ENCODE peak calls at places on chromosomes 3 and 15, in five cellular contexts. H, K, T, A and Q are unnamed samples.

GRCh38 chr15:31977812-31978662 is 52.3 kb upstream of the CHRNA7 start:
- DNase-seq in H (no peak), T (peak), K (no peak), A (peak), Q (no peak)

GRCh38 chr15:27495963-27496459 is 525.0 kb downstream of the GABRG3 start:
- DNase-seq in K (no peak), T (no peak), A (no peak), H (no peak), Q (no peak)

GRCh38 chr3:126024049-126024854 is 55.3 kb downstream of the ROPN1B start:
- DNase-seq in K (no peak), H (no peak), A (no peak), T (no peak), Q (no peak)

GRCh38 chr3:149489060-149489690 is 14.7 kb downstream of the TM4SF4 start:
- DNase-seq in K (no peak), H (no peak), A (no peak), T (no peak), Q (no peak)

GRCh38 chr3:196377321-196377720 is 39.1 kb upstream of the TM4SF19 start:
- DNase-seq in T (no peak), A (no peak), H (no peak), K (no peak), Q (no peak)

GRCh38 chr3:112308151-112308911 is 14.3 kb upstream of the SLC9C1 start:
- DNase-seq in A (peak), T (no peak), H (no peak), K (no peak), Q (no peak)

GRCh38 chr15:62880278-62880677 is 162.3 kb upstream of the TPM1 start:
- DNase-seq in T (no peak), A (peak), K (no peak), H (no peak), Q (no peak)

GRCh38 chr3:38343797-38344594 is 2.6 kb upstream of the XYLB start:
- DNase-seq in K (no peak), A (no peak), H (no peak), T (no peak), Q (no peak)

GRCh38 chr15:37682304-37682703 is 252.1 kb upstream of the TMCO5A start:
- DNase-seq in A (peak), K (no peak), T (peak), H (no peak), Q (no peak)

GRCh38 chr3:106349191-106349881 is 480.5 kb upstream of the CBLB start:
- DNase-seq in T (no peak), A (no peak), H (no peak), K (no peak), Q (no peak)

GRCh38 chr3:16177962-16178627 is 3.6 kb downstream of the GALNT15 start:
- DNase-seq in H (peak), K (peak), T (peak), A (peak), Q (peak)

GRCh38 chr3:195037017-195037373 is 234.0 kb downstream of the XXYLT1 start:
- DNase-seq in T (no peak), A (no peak), K (no peak), H (no peak), Q (no peak)

GRCh38 chr15:67899596-67900283 is 59.9 kb upstream of the RNU6-1 start:
- DNase-seq in A (no peak), T (no peak), K (no peak), H (no peak), Q (no peak)

GRCh38 chr3:109188726-109189125 is 52.2 kb downstream of the C3orf85 start:
- DNase-seq in H (no peak), T (no peak), A (no peak), K (no peak), Q (no peak)

GRCh38 chr3:163811996-163812395 is 1266.3 kb downstream of the SI start:
- DNase-seq in A (no peak), H (no peak), K (no peak), T (no peak), Q (no peak)

GRCh38 chr3:39814007-39814406 is 4.6 kb downstream of the MYRIP start:
- DNase-seq in A (no peak), H (no peak), T (no peak), K (no peak), Q (no peak)

GRCh38 chr3:149813367-149814281 is 609 bp downstream of the RNF13 start:
- DNase-seq in T (peak), A (peak), K (no peak), H (no peak), Q (peak)

GRCh38 chr15:88909956-88910831 is 3.0 kb downstream of the MFGE8 start:
- DNase-seq in A (no peak), H (no peak), K (no peak), T (no peak), Q (peak)

GRCh38 chr3:30628931-30629590 is 22.7 kb downstream of the TGFBR2 start:
- DNase-seq in H (no peak), T (no peak), K (no peak), A (no peak), Q (no peak)

DNA sequence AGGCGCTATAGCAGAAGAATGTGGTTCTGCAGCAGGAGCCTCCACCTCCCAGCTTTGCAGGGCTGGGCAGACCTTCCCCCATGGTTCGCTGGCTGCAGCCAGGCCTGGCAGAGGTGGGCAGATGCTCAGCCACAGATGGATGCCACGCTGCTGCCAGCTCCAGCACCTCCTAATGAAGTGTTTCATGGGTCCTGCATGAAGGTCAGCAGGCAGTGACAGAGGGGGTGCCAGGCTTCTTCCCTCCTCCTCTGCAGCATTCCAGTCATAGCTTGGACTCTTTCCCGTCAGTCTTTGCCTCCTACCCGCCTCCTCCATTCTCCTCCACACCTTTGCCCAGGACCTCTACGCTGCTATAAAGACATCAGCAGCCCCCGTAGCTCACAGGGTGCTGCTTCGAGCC is 85.9 kb downstream of the SLCO3A1 start:
- DNase-seq in H (no peak), K (no peak), T (no peak), A (no peak), Q (no peak)
- H3K4me3 ChIP-seq in H (no peak), K (no peak), T (no peak), A (no peak), Q (no peak)

GRCh38 chr3:64221564-64222257 is 3.6 kb downstream of the PRICKLE2 start:
- DNase-seq in T (no peak), H (no peak), K (no peak), A (no peak), Q (no peak)

GRCh38 chr3:64222501-64222900 is 2.8 kb downstream of the PRICKLE2 start:
- DNase-seq in T (no peak), H (no peak), K (no peak), A (no peak), Q (no peak)

GRCh38 chr3:64225695-64226499 is 631 bp upstream of the PRICKLE2 start:
- DNase-seq in T (no peak), H (no peak), A (peak), K (no peak), Q (no peak)

GRCh38 chr3:64223809-64224570 is 1.3 kb downstream of the PRICKLE2 start:
- DNase-seq in H (no peak), K (no peak), A (peak), T (no peak), Q (no peak)

DNA sequence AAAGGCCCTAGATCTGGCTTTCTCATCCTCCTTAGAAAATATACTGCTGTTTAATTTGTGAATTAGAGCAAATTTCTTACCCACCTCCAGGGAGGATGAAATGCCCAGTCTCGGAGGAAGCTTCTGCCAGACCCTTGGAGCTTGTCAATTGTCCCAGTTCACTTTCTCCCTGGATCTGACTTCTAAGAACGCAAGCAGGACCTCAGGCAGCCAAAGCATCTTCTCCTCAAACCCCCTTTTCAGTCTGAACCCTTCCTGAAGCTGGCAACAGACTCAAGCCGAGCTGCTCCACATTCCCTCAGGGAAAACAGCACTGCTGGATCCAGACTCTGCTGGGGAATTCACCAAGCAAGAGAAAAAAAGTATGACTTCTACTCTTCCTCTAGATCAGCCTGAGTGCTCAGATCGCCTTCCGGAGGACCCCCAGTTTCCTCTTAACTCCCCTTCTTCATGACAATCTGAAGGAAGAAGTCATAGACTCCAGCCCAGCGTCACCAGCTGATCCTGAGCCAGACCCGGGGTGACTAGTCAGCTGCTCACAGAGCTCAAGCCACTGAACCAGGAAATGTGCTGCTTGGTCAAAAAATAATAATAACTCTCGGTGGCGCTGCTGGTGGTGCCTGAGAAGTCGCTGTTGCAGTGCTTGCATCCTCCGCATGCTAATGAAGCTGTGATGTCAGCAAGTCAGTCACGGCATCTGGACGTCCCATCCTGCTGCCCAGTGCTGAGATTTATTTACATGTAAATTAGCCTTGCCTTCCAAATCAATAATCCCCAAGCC is at the start of gene PRICKLE2:
- DNase-seq in H (peak), K (peak), A (peak), T (no peak), Q (peak)
- TF ChIP-seq POLR2A in H (no peak), K (peak), A (peak), T (no peak), Q (no peak)

DNA sequence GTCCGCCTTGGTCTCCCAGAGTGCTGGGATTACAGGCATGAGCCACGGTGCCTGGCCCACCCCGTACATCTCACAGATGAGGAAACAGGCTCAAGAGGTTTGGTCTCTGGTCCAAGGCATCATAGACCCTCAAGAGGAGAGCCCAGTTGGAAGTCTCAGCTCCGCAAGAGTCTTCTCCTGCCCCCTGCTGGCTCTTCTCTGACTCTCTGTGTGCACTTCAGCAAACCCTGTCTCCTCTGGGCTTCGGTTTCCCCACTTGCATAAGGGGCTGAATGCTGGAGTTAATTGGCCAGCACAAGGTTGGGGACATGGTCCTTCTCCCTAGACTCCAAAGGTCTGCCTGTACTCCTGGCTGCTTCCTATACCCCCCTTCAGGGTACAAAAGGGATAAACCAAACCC is 3.9 kb downstream of the MST1R start:
- DNase-seq in K (no peak), A (no peak), H (no peak), T (no peak), Q (no peak)
- TF ChIP-seq CTCF in K (no peak), A (peak), H (no peak), T (peak), Q (no peak)

GRCh38 chr15:66401130-66402021 is 14.7 kb downstream of the MAP2K1 start:
- DNase-seq in K (no peak), A (no peak), H (no peak), T (no peak), Q (no peak)
- H3K4me3 ChIP-seq in K (no peak), A (no peak), H (no peak), T (no peak), Q (no peak)